ENCODE peak calls at places on chromosomes 4 and X, in six cellular contexts. I is Jurkat, Clone E6-1; Q is naive thymus-derived CD8-positive, alpha-beta T cell; D is brain microvascular endothelial cell; K is fibroblast of the conjunctiva; F is fibroblast of gingiva. Y is an unnamed sample.

GRCh38 chr4:25696409-25696808 is 40.8 kb downstream of the SLC34A2 start:
- DNase-seq in D (no peak), F (no peak), Q (no peak), K (no peak), I (no peak), Y (no peak)

GRCh38 chr4:143202824-143203223 is 18.1 kb downstream of the USP38 start:
- DNase-seq in I (no peak), K (no peak), D (no peak), Q (no peak), F (no peak), Y (no peak)

GRCh38 chr4:2295535-2296442 is 33.9 kb upstream of the MXD4 start:
- DNase-seq in F (no peak), Q (no peak), I (peak), D (no peak), K (no peak), Y (no peak)

GRCh38 chr4:71188197-71188625 is 150.6 kb upstream of the SLC4A4 start:
- DNase-seq in K (no peak), F (no peak), D (no peak), Q (no peak), I (no peak), Y (no peak)

GRCh38 chrX:43840265-43840664 is 42.0 kb downstream of the MAOB start:
- DNase-seq in Q (no peak), D (no peak), F (no peak), K (no peak), I (no peak), Y (no peak)

GRCh38 chr4:145773581-145774234 is 93.8 kb downstream of the C4orf51 start:
- DNase-seq in F (no peak), Q (no peak), I (no peak), D (no peak), K (no peak), Y (no peak)

GRCh38 chr4:152243890-152244595 is 291.8 kb downstream of the FBXW7 start:
- DNase-seq in I (no peak), K (no peak), F (no peak), D (peak), Q (no peak), Y (no peak)

GRCh38 chrX:12950851-12951589 is 23.9 kb upstream of the TMSB4X start:
- DNase-seq in K (no peak), Q (peak), F (no peak), D (no peak), I (peak), Y (no peak)

GRCh38 chr4:104501290-104501689 is 6.6 kb upstream of the CXXC4 start:
- DNase-seq in D (no peak), Q (no peak), F (no peak), I (no peak), K (no peak), Y (no peak)

GRCh38 chrX:154529206-154529612 is 13.2 kb upstream of the FAM3A start:
- DNase-seq in I (no peak), Q (no peak), F (peak), K (no peak), D (no peak), Y (no peak)

GRCh38 chr4:170008376-170008775 is 17.8 kb downstream of the MFAP3L start:
- DNase-seq in F (no peak), D (no peak), I (no peak), Q (no peak), K (no peak), Y (no peak)

GRCh38 chr4:111641813-111642579 is 503.3 kb upstream of the FAM241A start:
- DNase-seq in D (peak), Q (no peak), F (peak), K (peak), I (peak), Y (peak)

GRCh38 chrX:16934212-16934611 is 12.2 kb upstream of the REPS2 start:
- DNase-seq in F (no peak), D (no peak), I (no peak), Q (no peak), K (no peak), Y (no peak)

GRCh38 chr4:84235545-84235944 is 263.5 kb downstream of the NKX6-1 start:
- DNase-seq in Q (no peak), F (no peak), K (no peak), I (no peak), D (no peak), Y (no peak)

GRCh38 chrX:2441466-2441865 is 59.3 kb downstream of the DHRSX start:
- DNase-seq in K (no peak), I (no peak), D (no peak), F (no peak), Q (no peak), Y (no peak)

GRCh38 chrX:16445166-16445752 is 204.7 kb upstream of the S100G start:
- DNase-seq in F (peak), I (peak), Q (no peak), D (peak), K (no peak), Y (no peak)

GRCh38 chr4:153242848-153243324 is 38.6 kb downstream of the TRIM2 start:
- DNase-seq in F (no peak), K (no peak), I (no peak), Q (no peak), D (no peak), Y (no peak)

GRCh38 chrX:54909941-54910340 is 10.7 kb upstream of the TRO start:
- DNase-seq in D (no peak), K (no peak), Q (no peak), F (no peak), I (no peak), Y (no peak)

GRCh38 chrX:153333271-153333670 is 682 bp upstream of the ZNF275 start:
- DNase-seq in I (no peak), F (peak), K (peak), D (peak), Q (no peak), Y (no peak)

GRCh38 chr4:80986021-80986420 is 44.5 kb upstream of the BMP3 start:
- DNase-seq in Q (no peak), D (no peak), I (no peak), K (no peak), F (no peak), Y (no peak)

GRCh38 chr4:92198711-92199110 is 105.1 kb upstream of the GRID2 start:
- DNase-seq in K (peak), F (peak), Q (no peak), D (no peak), I (no peak), Y (no peak)

GRCh38 chr4:186936496-186937375 is 213.1 kb upstream of the FAT1 start:
- DNase-seq in K (peak), F (peak), I (no peak), D (peak), Q (no peak), Y (no peak)

GRCh38 chrX:140918398-140919043 is 83.9 kb upstream of the SPANXB1 start:
- DNase-seq in K (peak), Q (no peak), D (peak), I (peak), F (peak), Y (no peak)

GRCh38 chr4:52869196-52869595 is 7.1 kb downstream of the RASL11B start:
- DNase-seq in I (no peak), D (no peak), F (peak), K (peak), Q (no peak), Y (peak)

GRCh38 chr4:182235016-182235415 is 8.2 kb upstream of the TENM3 start:
- DNase-seq in D (no peak), K (no peak), I (no peak), Q (no peak), F (no peak), Y (no peak)

GRCh38 chr4:96120206-96120605 is 280.3 kb downstream of the PDHA2 start:
- DNase-seq in I (no peak), F (no peak), D (no peak), K (no peak), Q (no peak), Y (no peak)

GRCh38 chr4:173009129-173009823 is 159.3 kb upstream of the GALNT7 start:
- DNase-seq in K (no peak), I (no peak), Q (no peak), F (no peak), D (no peak), Y (no peak)

GRCh38 chr4:161336016-161336415 is 827.8 kb downstream of the FSTL5 start:
- DNase-seq in D (no peak), K (peak), F (no peak), I (no peak), Q (no peak), Y (no peak)

GRCh38 chr4:8330821-8331566 is 61.4 kb downstream of the HTRA3 start:
- DNase-seq in I (no peak), F (peak), D (no peak), K (no peak), Q (no peak), Y (peak)

GRCh38 chrX:9285342-9285771 is 179.5 kb upstream of the TBL1X start:
- DNase-seq in D (no peak), K (no peak), I (no peak), F (no peak), Q (no peak), Y (no peak)

GRCh38 chr4:77104405-77105292 is 28.9 kb upstream of the CCNI start:
- DNase-seq in F (peak), K (peak), Q (no peak), D (peak), I (no peak), Y (peak)

GRCh38 chr4:3388461-3389185 is 53.1 kb upstream of the HGFAC start:
- DNase-seq in F (peak), I (no peak), Q (no peak), D (peak), K (no peak), Y (no peak)

GRCh38 chrX:120090208-120090607 is 12.7 kb upstream of the RHOXF2B start:
- DNase-seq in Q (no peak), I (no peak), K (no peak), D (no peak), F (no peak), Y (no peak)

Y was measured in ascending aorta.